ENCODE peak calls at places on chromosomes 13 and 19, in nine cellular contexts. T is kidney glomerular epithelial cell; I is iPS DF 19.7; G is stimulated activated CD4-positive, alpha-beta T cell treated with anti-CD3 and anti-CD28 coated beads, TNF-alpha, amount 100 ng/mL, for 1 hour; V is mucosa of gallbladder; S is WERI-Rb-1; B is thoracic aorta; U is anterior cingulate cortex; H is left ventricle myocardium inferior. A is an unnamed sample.

GRCh38 chr19:40616941-40617340 is 15.8 kb downstream of the LTBP4 start:
- DNase-seq in T (no peak), I (no peak), G (no peak), V (no peak), S (no peak), B (no peak), U (no peak), H (no peak), A (no peak)

GRCh38 chr19:35490364-35490763 is at the start of gene KRTDAP:
- DNase-seq in T (no peak), I (no peak), G (no peak), V (no peak), S (no peak), B (no peak), U (no peak), H (no peak), A (no peak)

GRCh38 chr13:44516771-44517170 is 59.4 kb downstream of the TSC22D1 start:
- DNase-seq in T (no peak), I (no peak), G (no peak), V (no peak), S (no peak), B (no peak), U (no peak), H (no peak), A (no peak)

GRCh38 chr19:492091-492531 is 4.2 kb upstream of the MADCAM1 start:
- DNase-seq in T (no peak), I (no peak), G (no peak), V (no peak), S (no peak), B (no peak), U (no peak), H (no peak), A (no peak)

GRCh38 chr13:40983725-40984669 is 35.1 kb downstream of the ELF1 start:
- DNase-seq in T (no peak), I (no peak), G (no peak), V (no peak), S (no peak), B (no peak), U (no peak), H (no peak), A (no peak)

GRCh38 chr19:50796634-50797428 is 6.6 kb downstream of the ACP4 start:
- DNase-seq in T (no peak), I (no peak), G (no peak), V (no peak), S (no peak), B (no peak), U (no peak), H (no peak), A (no peak)

GRCh38 chr19:35247526-35248309 is 1.1 kb upstream of the LSR start:
- DNase-seq in T (peak; percentile 83), I (peak; percentile 89), G (peak; percentile 27), V (peak; percentile 87), S (peak; percentile 92), B (no peak), U (no peak), H (no peak), A (peak; percentile 71)

GRCh38 chr19:48495391-48495790 is 16.2 kb downstream of the LMTK3 start:
- DNase-seq in T (no peak), I (no peak), G (no peak), V (no peak), S (no peak), B (no peak), U (no peak), H (no peak), A (no peak)

GRCh38 chr19:46133101-46133627 is 8.7 kb upstream of the IGFL3 start:
- DNase-seq in T (peak; percentile 98), I (peak; percentile 97), G (no peak), V (peak; percentile 50), S (peak; percentile 30), B (no peak), U (no peak), H (no peak), A (peak; percentile 41)

A was measured in NCI-H1048.